ENCODE peak calls at places on chromosomes 2 and 18, in five cellular contexts. Z, E, J, Y and T are unnamed samples.

GRCh38 chr2:215693999-215694356 is 258.1 kb upstream of the FN1 start:
- DNase-seq in J (no peak), Z (no peak), Y (no peak), E (no peak), T (no peak)

GRCh38 chr18:11909081-11909410 is 929 bp upstream of the MPPE1 start:
- DNase-seq in J (no peak), Z (no peak), Y (no peak), E (no peak), T (no peak)

GRCh38 chr2:120656273-120656960 is 79.3 kb upstream of the GLI2 start:
- DNase-seq in E (no peak), Y (no peak), Z (no peak), J (no peak), T (no peak)

GRCh38 chr2:227464356-227464755 is 7.6 kb upstream of the AGFG1 start:
- DNase-seq in Z (no peak), Y (no peak), E (no peak), J (no peak), T (no peak)

GRCh38 chr2:168529054-168529833 is 73.2 kb downstream of the CERS6 start:
- DNase-seq in Z (peak; percentile 50), J (no peak), Y (no peak), E (no peak), T (no peak)

GRCh38 chr2:231117148-231117547 is 7.7 kb downstream of the HTR2B start:
- DNase-seq in Z (no peak), J (no peak), E (no peak), Y (no peak), T (no peak)

GRCh38 chr2:218979846-218980738 is 4.9 kb downstream of the FEV start:
- DNase-seq in Z (peak; percentile 89), Y (peak; percentile 73), E (peak; percentile 79), J (peak; percentile 85), T (peak; percentile 93)

GRCh38 chr2:62238236-62238635 is 42.3 kb downstream of the B3GNT2 start:
- DNase-seq in Z (no peak), E (no peak), Y (no peak), J (no peak), T (no peak)

GRCh38 chr2:226376516-226377180 is 423.0 kb downstream of the IRS1 start:
- DNase-seq in J (no peak), Z (no peak), E (no peak), Y (no peak), T (no peak)

GRCh38 chr2:102258025-102258385 is 53.4 kb upstream of the IL1RL1 start:
- DNase-seq in Z (no peak), Y (no peak), J (no peak), E (no peak), T (no peak)

GRCh38 chr18:13423352-13423751 is 204.8 kb downstream of the LDLRAD4 start:
- DNase-seq in E (no peak), Z (no peak), J (no peak), Y (no peak), T (no peak)

GRCh38 chr2:229784791-229785190 is 70.4 kb upstream of the DNER start:
- DNase-seq in Z (no peak), J (no peak), Y (no peak), E (no peak), T (no peak)

GRCh38 chr2:144834954-144835633 is 315.2 kb upstream of the ZEB2 start:
- DNase-seq in J (peak; percentile 12), E (peak; percentile 65), Y (no peak), Z (peak; percentile 10), T (no peak)

GRCh38 chr18:38851526-38851925 is 1285.9 kb upstream of the CELF4 start:
- DNase-seq in E (no peak), J (no peak), Y (no peak), Z (no peak), T (no peak)

DNA sequence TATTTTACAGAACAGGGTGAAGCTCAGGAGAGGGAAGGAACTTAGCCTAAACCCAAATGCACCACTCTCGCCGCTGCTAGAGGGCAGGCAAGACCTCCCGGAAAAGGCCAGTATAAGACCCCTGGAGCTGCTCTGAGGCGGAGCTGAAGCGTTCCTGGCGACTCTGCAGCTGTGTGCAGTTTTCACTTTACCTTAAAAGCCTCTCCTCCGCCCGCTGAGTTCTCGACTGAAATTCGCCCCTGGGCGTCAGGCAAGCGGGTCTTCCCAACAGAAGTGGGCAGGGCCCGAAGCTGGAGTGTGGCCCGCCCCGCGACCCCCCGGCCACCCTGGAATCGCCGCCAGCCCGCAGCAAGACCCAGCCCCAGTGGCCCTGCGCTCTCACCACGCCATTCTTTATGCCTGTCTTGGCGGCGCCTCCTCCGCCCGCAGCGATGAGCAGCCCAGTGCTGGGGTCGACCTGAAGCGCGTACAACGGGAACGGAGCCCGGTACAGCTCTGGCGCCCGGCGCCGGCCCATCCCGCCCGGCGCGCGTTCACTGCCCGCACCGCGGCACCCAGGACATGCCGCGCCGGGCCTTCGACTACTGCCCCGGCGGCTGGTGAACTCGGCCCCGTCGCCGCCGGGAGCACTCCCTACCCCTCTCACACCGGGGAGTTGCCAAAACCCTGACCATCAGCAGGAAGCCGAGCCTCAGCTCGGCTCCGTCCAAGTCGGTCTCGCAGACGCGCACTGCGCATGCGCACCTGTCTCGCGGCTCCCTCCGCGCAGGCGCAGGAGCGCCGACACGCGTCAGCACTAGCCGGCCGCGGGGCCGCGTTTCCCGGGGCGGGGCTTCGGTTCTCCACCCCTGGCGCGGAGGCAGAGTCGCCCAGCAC is at the start of gene PREB:
- DNase-seq in Z (peak; percentile 98), J (peak; percentile 98), E (peak; percentile 98), Y (peak; percentile 98), T (peak; percentile 100)
- TF ChIP-seq CTCF in Z (peak; percentile 27), J (no peak), E (no peak), Y (peak; percentile 47), T (no peak)

DNA sequence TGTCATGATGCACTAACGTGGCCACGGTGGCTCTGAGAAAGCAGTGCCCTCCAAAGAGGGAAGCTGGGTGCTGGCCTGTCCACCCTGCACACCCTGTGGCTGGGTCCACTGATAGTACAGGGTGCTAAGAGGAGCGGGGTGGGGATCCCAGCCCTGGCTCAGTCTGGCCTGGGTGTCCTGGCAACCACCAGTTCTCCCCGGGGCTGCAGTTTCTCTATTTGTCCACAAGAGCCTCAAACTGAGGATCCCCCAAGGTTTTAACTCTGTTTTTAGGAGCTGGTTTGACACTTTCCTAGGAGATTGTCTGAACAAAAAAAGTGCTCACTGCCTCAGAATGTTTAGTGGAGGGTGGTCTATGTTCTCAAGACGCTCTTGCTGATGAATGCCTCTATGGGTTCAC is 29.0 kb downstream of the EDAR start:
- DNase-seq in Z (no peak), E (no peak), J (no peak), Y (no peak), T (no peak)
- TF ChIP-seq CTCF in Z (peak; percentile 23), E (no peak), J (no peak), Y (peak; percentile 30), T (peak; percentile 31)

DNA sequence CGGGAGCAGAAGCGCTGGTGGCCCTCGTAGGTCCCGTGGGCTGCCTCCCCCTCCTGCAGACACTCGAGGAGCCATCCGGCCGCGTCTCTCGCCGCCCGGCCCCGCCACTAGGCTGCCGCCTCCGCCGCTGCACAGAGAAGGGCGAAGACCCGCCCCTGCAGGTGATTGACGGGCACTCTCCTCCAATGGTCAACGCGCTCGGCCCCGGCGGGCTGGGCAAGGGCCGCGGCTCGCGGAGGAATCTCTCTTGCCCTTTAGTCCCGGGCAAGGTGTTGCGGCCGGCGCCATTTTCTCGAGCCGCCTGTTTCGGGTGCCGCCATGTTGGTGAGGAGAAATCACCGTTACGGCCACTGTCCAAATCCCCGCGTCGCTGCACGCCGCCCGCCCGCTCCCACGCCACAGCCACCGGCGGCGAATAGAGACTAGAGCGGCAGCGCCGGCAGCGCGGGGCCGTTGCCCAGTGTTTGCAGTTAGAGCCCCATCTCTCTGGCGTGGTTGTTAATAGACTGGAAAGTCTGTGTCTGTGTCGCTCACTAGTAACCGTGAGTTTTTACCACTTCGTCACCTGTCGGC is at the start of gene ZC3H6:
- DNase-seq in Z (peak; percentile 98), E (peak; percentile 99), Y (peak; percentile 96), J (peak; percentile 99), T (peak; percentile 100)
- TF ChIP-seq CTCF in Z (no peak), E (no peak), Y (no peak), J (peak; percentile 18), T (no peak)

DNA sequence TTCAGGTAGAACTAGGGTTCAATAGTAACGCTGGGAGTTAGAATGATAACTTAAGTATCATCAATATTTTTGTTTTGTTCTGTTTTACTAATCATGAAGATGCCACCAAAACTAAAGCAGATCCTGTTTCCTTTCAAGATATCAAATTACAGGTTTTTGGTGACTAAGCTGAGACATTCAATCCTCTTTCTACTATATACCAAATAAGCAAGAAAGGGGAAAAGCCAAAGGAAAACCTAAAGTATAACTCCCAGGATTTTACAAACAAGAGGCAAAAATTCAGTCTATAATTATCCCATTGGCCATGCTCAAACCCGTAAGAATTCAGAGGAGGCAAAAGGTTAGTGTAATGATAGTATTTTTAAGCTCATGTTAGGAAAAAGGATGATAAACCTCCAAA is 175.2 kb upstream of the CCDC150 start:
- DNase-seq in J (no peak), E (no peak), Z (peak; percentile 41), Y (no peak), T (no peak)
- TF ChIP-seq CTCF in J (no peak), E (no peak), Z (no peak), Y (no peak), T (no peak)

DNA sequence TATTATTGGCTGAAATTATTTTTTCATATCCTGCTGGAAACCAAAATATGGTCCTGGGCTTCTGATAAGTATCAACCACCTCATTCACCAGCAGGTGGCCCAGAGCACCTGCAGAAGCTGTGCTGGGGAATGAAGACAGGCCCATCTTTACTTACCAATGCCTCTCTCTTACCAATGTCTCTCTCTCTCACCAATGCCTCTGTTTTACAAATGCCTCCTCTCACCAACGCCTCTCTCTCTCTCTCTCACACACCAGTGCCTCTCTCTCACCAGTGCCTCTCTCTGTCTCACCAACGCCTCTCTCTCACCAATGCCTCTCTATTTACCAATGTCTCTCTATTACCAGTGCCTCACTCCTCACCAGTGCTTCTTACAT is 2.3 kb upstream of the MAL start:
- DNase-seq in Z (peak; percentile 75), J (no peak), E (no peak), Y (no peak), T (no peak)
- TF ChIP-seq CTCF in Z (peak; percentile 76), J (no peak), E (no peak), Y (no peak), T (no peak)

GRCh38 chr2:3379647-3380534 is at the start of gene TRAPPC12:
- DNase-seq in J (peak; percentile 89), E (peak; percentile 92), Y (peak; percentile 84), Z (peak; percentile 89), T (peak; percentile 85)
- TF ChIP-seq CTCF in J (peak; percentile 42), E (no peak), Y (peak; percentile 67), Z (peak; percentile 54), T (no peak)

GRCh38 chr18:45839415-45840395 is 14.2 kb downstream of the SIGLEC15 start:
- DNase-seq in Z (peak; percentile 62), Y (no peak), J (no peak), E (no peak), T (peak; percentile 50)
- TF ChIP-seq CTCF in Z (peak; percentile 61), Y (peak; percentile 29), J (peak; percentile 40), E (peak; percentile 59), T (peak; percentile 32)